ENCODE peak calls at places on chromosome 20, in nine cellular contexts. A is AG04449; G is CMK; Z is stimulated activated CD8-positive, alpha-beta memory T cell treated with anti-CD3 and anti-CD28 coated beads, Interleukin-2, amount 100 ng/mL, for 1 hour; L is WTC11; Q is astrocyte of the spinal cord; K is mesothelial cell of epicardium; Y is hippocampal formation; V is ELR. X is an unnamed sample.

GRCh38 chr20:10352934-10353866 is 80.8 kb downstream of the MKKS start:
- DNase-seq in L (no peak), V (no peak), Y (no peak), Q (peak), G (no peak), K (no peak), A (no peak), Z (no peak), X (no peak)

GRCh38 chr20:47466193-47466592 is 35.5 kb upstream of the NCOA3 start:
- DNase-seq in Y (no peak), Z (no peak), G (no peak), L (no peak), K (no peak), A (no peak), Q (no peak), V (no peak), X (no peak)

GRCh38 chr20:22160254-22160653 is 424.1 kb downstream of the FOXA2 start:
- DNase-seq in Q (no peak), Y (no peak), V (no peak), K (no peak), A (no peak), Z (no peak), L (no peak), G (no peak), X (no peak)

GRCh38 chr20:36805396-36805795 is 31.8 kb upstream of the DSN1 start:
- DNase-seq in A (no peak), K (no peak), L (no peak), G (no peak), V (no peak), Z (no peak), Q (no peak), Y (no peak), X (no peak)

GRCh38 chr20:22554391-22554790 is 30.0 kb downstream of the FOXA2 start:
- DNase-seq in K (no peak), V (no peak), G (no peak), L (no peak), Q (no peak), Z (no peak), Y (no peak), A (no peak), X (no peak)

GRCh38 chr20:6162239-6162638 is 39.4 kb upstream of the FERMT1 start:
- DNase-seq in Y (peak), V (no peak), G (no peak), Q (peak), L (no peak), K (no peak), Z (no peak), A (no peak), X (no peak)

GRCh38 chr20:44616604-44616964 is 34.2 kb downstream of the PKIG start:
- DNase-seq in Y (no peak), Q (no peak), A (no peak), V (no peak), Z (no peak), K (no peak), G (no peak), L (peak), X (peak)

GRCh38 chr20:53643031-53643832 is 49.6 kb upstream of the ZNF217 start:
- DNase-seq in L (no peak), K (no peak), V (peak), A (no peak), Z (peak), Y (no peak), G (no peak), Q (peak), X (peak)

X was measured in natural killer cell treated with Interleukin-12 subunit alpha and Interleukin-12 subunit beta and Interleukin-15 and Interleukin-18, amount 100 ng/mL, for 72 hours.